ENCODE peak calls at places on chromosomes 7 and 10, in six cellular contexts. One of them, this sample, is unnamed. For H3K9me3, the result is how much of the 10 kb centered on the place peaks cover.

GRCh38 chr7:28823582-28823981 is 134.5 kb downstream of the TRIL start:
- DNase-seq in heart right ventricle: no peak
- DNase-seq in SK-N-MC: no peak
- DNase-seq in adipocyte: no peak
- DNase-seq in H9: no peak
- DNase-seq in transverse colon: no peak
- DNase-seq in this sample: no peak

GRCh38 chr7:135670179-135670578 is 7.9 kb downstream of the STMP1 start:
- DNase-seq in adipocyte: peak
- DNase-seq in H9: no peak
- DNase-seq in SK-N-MC: no peak
- DNase-seq in heart right ventricle: no peak
- DNase-seq in transverse colon: no peak
- DNase-seq in this sample: peak

GRCh38 chr10:84329094-84329611 is 764 bp downstream of the CCSER2 start:
- DNase-seq in transverse colon: peak
- DNase-seq in heart right ventricle: peak
- DNase-seq in H9: peak
- DNase-seq in adipocyte: peak
- DNase-seq in SK-N-MC: no peak
- DNase-seq in this sample: peak

GRCh38 chr7:44333971-44334733 is 8.8 kb upstream of the CAMK2B start:
- DNase-seq in heart right ventricle: no peak
- DNase-seq in adipocyte: no peak
- DNase-seq in H9: no peak
- DNase-seq in SK-N-MC: peak
- DNase-seq in transverse colon: no peak
- DNase-seq in this sample: no peak

GRCh38 chr10:43353495-43354324 is 17.7 kb upstream of the FXYD4 start:
- DNase-seq in H9: no peak
- DNase-seq in SK-N-MC: no peak
- DNase-seq in heart right ventricle: no peak
- DNase-seq in adipocyte: peak
- DNase-seq in transverse colon: no peak
- DNase-seq in this sample: no peak

GRCh38 chr7:79377097-79377496 is 76.4 kb downstream of the MAGI2 start:
- DNase-seq in H9: no peak
- DNase-seq in transverse colon: no peak
- DNase-seq in heart right ventricle: no peak
- DNase-seq in adipocyte: peak
- DNase-seq in SK-N-MC: no peak
- DNase-seq in this sample: no peak

GRCh38 chr7:122864016-122864415 is 22.2 kb downstream of the CADPS2 start:
- DNase-seq in transverse colon: no peak
- DNase-seq in heart right ventricle: no peak
- DNase-seq in H9: no peak
- DNase-seq in adipocyte: peak
- DNase-seq in SK-N-MC: no peak
- DNase-seq in this sample: no peak

GRCh38 chr7:114422478-114423217 is 8.0 kb downstream of the FOXP2 start:
- DNase-seq in transverse colon: peak
- DNase-seq in H9: no peak
- DNase-seq in SK-N-MC: no peak
- DNase-seq in adipocyte: no peak
- DNase-seq in heart right ventricle: no peak
- DNase-seq in this sample: no peak

GRCh38 chr7:116161733-116162132 is 48.6 kb upstream of the TES start:
- DNase-seq in adipocyte: no peak
- DNase-seq in heart right ventricle: no peak
- DNase-seq in H9: peak
- DNase-seq in SK-N-MC: no peak
- DNase-seq in transverse colon: no peak
- DNase-seq in this sample: no peak

GRCh38 chr10:26697922-26698608 is 564 bp downstream of the PDSS1 start:
- DNase-seq in SK-N-MC: no peak
- DNase-seq in heart right ventricle: no peak
- DNase-seq in transverse colon: no peak
- DNase-seq in H9: no peak
- DNase-seq in adipocyte: peak
- DNase-seq in this sample: peak

GRCh38 chr7:26081627-26082026 is 70.4 kb upstream of the NFE2L3 start:
- DNase-seq in H9: no peak
- DNase-seq in adipocyte: no peak
- DNase-seq in SK-N-MC: no peak
- DNase-seq in transverse colon: peak
- DNase-seq in heart right ventricle: no peak
- DNase-seq in this sample: no peak

GRCh38 chr7:14590206-14590605 is 312.3 kb downstream of the DGKB start:
- DNase-seq in adipocyte: no peak
- DNase-seq in H9: no peak
- DNase-seq in heart right ventricle: no peak
- DNase-seq in transverse colon: no peak
- DNase-seq in SK-N-MC: no peak
- DNase-seq in this sample: no peak
- H3K9me3 ChIP-seq in adipocyte: under half
- H3K9me3 ChIP-seq in H9: under half
- H3K9me3 ChIP-seq in heart right ventricle: under half
- H3K9me3 ChIP-seq in transverse colon: under half
- H3K9me3 ChIP-seq in SK-N-MC: under half
- H3K9me3 ChIP-seq in this sample: under half

GRCh38 chr10:91077549-91078017 is 142.9 kb upstream of the PCGF5 start:
- DNase-seq in H9: no peak
- DNase-seq in adipocyte: peak
- DNase-seq in heart right ventricle: peak
- DNase-seq in SK-N-MC: no peak
- DNase-seq in transverse colon: peak
- DNase-seq in this sample: peak

GRCh38 chr10:91076991-91077548 is 143.4 kb upstream of the PCGF5 start:
- DNase-seq in heart right ventricle: no peak
- DNase-seq in SK-N-MC: no peak
- DNase-seq in H9: no peak
- DNase-seq in adipocyte: peak
- DNase-seq in transverse colon: no peak
- DNase-seq in this sample: no peak

GRCh38 chr10:91073301-91073780 is 147.1 kb upstream of the PCGF5 start:
- DNase-seq in H9: no peak
- DNase-seq in SK-N-MC: no peak
- DNase-seq in heart right ventricle: no peak
- DNase-seq in adipocyte: no peak
- DNase-seq in transverse colon: no peak
- DNase-seq in this sample: no peak

DNA sequence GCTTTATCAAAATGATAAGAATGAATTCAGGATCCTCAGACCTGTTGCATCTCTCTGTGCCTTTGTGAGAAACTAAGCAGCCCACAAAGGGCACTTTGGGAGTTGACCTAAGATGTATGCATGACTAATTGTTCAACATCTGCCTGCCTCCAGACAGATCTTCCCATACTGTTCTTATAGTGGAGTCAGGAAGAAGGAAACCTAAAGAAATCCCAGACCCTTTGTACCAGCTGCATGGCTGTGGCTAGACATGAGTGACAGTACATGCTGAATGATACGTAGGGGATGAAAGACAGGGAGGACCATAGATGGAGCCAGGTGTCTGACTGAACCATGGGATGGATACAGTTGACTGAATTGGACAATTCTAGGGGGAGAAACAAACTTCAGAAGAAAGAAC is 148.7 kb upstream of the PCGF5 start:
- DNase-seq in transverse colon: no peak
- DNase-seq in adipocyte: no peak
- DNase-seq in heart right ventricle: no peak
- DNase-seq in H9: no peak
- DNase-seq in SK-N-MC: no peak
- DNase-seq in this sample: no peak
- H3K9me3 ChIP-seq in transverse colon: under half
- H3K9me3 ChIP-seq in adipocyte: under half
- H3K9me3 ChIP-seq in heart right ventricle: under half
- H3K9me3 ChIP-seq in H9: under half
- H3K9me3 ChIP-seq in SK-N-MC: under half
- H3K9me3 ChIP-seq in this sample: under half

DNA sequence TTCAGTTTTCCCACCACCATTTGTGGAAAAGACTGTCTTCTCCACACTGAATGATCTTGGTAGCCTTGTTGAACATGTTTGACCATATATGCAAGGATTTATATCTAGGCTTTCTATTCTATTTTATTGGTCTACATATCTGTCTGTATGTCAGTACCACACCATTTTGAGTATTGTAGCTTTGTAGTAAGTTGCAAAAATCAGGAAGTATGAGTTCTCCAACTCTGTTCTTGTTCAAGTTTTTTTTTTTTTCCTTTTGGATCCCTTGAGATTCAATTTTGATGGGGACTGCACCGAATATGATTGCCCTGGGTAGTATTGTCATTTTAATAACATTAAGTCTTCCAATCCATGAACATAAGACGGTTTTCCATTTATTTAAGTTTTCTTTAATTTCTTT is 176.8 kb downstream of the DNAJC1 start:
- DNase-seq in H9: no peak
- DNase-seq in SK-N-MC: no peak
- DNase-seq in heart right ventricle: no peak
- DNase-seq in transverse colon: no peak
- DNase-seq in adipocyte: no peak
- DNase-seq in this sample: no peak
- H3K9me3 ChIP-seq in H9: under half
- H3K9me3 ChIP-seq in SK-N-MC: under half
- H3K9me3 ChIP-seq in heart right ventricle: half or more
- H3K9me3 ChIP-seq in transverse colon: under half
- H3K9me3 ChIP-seq in adipocyte: half or more
- H3K9me3 ChIP-seq in this sample: under half

DNA sequence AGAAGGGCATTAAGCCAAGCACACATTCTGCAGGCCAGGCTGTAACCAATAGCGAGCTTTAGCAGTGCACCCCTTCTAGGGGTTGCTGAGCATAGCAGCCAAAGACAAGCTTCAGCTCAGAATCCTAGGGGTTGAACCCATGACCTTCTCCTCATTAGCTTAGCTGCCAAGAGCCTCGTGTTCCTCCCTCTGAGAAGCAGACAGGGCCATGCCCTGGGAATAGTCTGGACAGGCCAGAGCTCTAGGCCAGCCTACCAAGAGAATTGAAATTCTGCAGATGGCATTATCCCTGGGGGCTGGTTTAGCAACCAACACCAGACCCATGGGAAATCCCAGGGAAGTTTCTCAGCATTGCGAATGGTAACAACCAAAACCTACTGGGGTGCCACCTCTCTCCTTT is 77.2 kb downstream of the PLXNA4 start:
- DNase-seq in transverse colon: no peak
- DNase-seq in adipocyte: no peak
- DNase-seq in SK-N-MC: no peak
- DNase-seq in H9: no peak
- DNase-seq in heart right ventricle: no peak
- DNase-seq in this sample: no peak
- H3K9me3 ChIP-seq in transverse colon: under half
- H3K9me3 ChIP-seq in adipocyte: under half
- H3K9me3 ChIP-seq in SK-N-MC: under half
- H3K9me3 ChIP-seq in H9: under half
- H3K9me3 ChIP-seq in heart right ventricle: under half
- H3K9me3 ChIP-seq in this sample: under half